ENCODE peak calls at places on chromosomes 5 and 9, in four cellular contexts. H is fibroblast of lung, F is HFFc6, W is GM12865. E is an unnamed sample.
A peak's percentile ranks its signal among the peaks of the same experiment; 100 is the strongest.

GRCh38 chr5:150499437-150499956 is 8.4 kb upstream of the NDST1 start:
- DNase-seq in W (peak; percentile 23), H (no peak), F (no peak), E (no peak)

GRCh38 chr5:178235600-178235998 is 3.0 kb upstream of the PHYKPL start:
- DNase-seq in F (no peak), W (no peak), H (no peak), E (no peak)

GRCh38 chr9:113497051-113497450 is 33.5 kb downstream of the RGS3 start:
- DNase-seq in F (no peak), H (no peak), W (no peak), E (no peak)

GRCh38 chr9:127875306-127875966 is 2.0 kb downstream of the AK1 start:
- DNase-seq in F (peak; percentile 24), W (no peak), H (peak; percentile 80), E (no peak)

GRCh38 chr9:99368341-99369326 is 146.6 kb downstream of the SEC61B start:
- DNase-seq in W (peak; percentile 35), H (peak; percentile 79), F (peak; percentile 67), E (no peak)

GRCh38 chr5:111563041-111563822 is 50.9 kb upstream of the STARD4 start:
- DNase-seq in F (peak; percentile 84), W (no peak), H (peak; percentile 98), E (no peak)

GRCh38 chr5:93723005-93723404 is 18.4 kb downstream of the POU5F2 start:
- DNase-seq in H (no peak), W (no peak), F (peak; percentile 33), E (peak; percentile 41)

GRCh38 chr9:135693265-135693664 is 6.0 kb downstream of the SOHLH1 start:
- DNase-seq in H (no peak), W (no peak), F (no peak), E (peak; percentile 17)

GRCh38 chr5:37774912-37775483 is 64.8 kb downstream of the GDNF start:
- DNase-seq in F (peak; percentile 57), H (peak; percentile 36), W (peak; percentile 61), E (peak; percentile 20)
- TF ChIP-seq CTCF in F (peak; percentile 99), H (peak; percentile 67), W (peak; percentile 58), E (peak; percentile 52)

GRCh38 chr5:68380071-68380470 is 164.5 kb downstream of the PIK3R1 start:
- DNase-seq in W (no peak), F (no peak), H (no peak), E (no peak)

GRCh38 chr5:68377733-68378132 is 162.2 kb downstream of the PIK3R1 start:
- DNase-seq in F (no peak), W (peak; percentile 71), H (no peak), E (no peak)

GRCh38 chr5:68376931-68377330 is 161.4 kb downstream of the PIK3R1 start:
- DNase-seq in H (no peak), F (no peak), W (no peak), E (peak; percentile 82)

GRCh38 chr5:68379275-68380026 is 163.9 kb downstream of the PIK3R1 start:
- DNase-seq in F (no peak), W (no peak), H (peak; percentile 7), E (no peak)

DNA sequence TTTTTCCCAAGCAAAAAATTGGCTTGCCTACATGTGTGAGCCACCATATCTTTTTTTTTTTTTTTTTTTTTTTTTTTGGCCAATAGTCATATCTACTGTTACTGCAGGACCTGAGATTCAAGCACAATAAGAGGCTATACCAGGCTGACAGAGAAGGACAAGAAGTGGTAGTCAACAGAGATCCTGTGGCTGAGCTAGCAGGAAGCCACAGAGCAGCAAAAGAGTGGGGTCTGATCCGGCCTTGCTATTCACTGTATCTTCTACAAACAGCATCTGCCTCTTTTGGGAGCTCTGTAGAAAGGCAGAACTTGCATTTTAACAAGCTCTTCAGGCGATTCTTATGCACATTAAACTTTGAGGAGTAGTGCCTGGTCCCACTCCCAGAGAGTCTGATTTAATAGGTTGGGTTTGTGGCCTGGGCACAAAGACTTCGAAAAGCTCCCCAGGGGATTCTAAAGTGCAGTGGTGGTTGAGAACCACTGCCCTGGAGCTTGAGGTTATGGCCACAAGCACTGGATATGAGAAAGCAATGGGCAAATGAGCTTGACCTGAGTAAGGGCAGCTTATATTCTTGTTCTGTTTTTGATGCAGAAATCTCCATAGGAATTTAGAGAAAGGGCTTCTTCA is 162.8 kb downstream of the PIK3R1 start:
- DNase-seq in W (peak; percentile 80), F (no peak), H (no peak), E (no peak)
- TF ChIP-seq CTCF in W (no peak), F (no peak), H (no peak), E (no peak)

DNA sequence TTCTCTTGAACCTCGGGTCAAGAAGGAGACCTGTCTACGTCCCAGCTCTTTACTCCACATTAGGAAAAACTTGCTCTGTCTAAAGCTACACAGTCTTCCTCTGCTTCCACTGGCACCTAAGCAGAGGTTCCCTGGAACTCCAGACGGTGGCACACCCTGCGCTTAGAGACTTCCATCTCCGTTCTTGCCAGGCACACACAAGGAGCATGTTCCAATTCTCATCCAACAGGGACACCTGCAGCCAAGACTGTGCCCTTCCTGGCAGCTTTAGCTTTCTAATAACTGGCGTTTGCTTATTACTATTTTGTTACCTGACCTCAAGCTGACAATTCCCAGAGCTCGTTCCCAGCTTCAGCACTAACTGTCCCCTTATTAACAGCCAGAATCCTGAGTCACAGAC is 16.0 kb downstream of the CAPSL start:
- DNase-seq in W (no peak), H (no peak), F (no peak), E (no peak)
- TF ChIP-seq CTCF in W (no peak), H (no peak), F (no peak), E (no peak)

GRCh38 chr9:110426052-110426709 is 88.5 kb upstream of the TXNDC8 start:
- DNase-seq in W (no peak), F (peak; percentile 33), H (peak; percentile 40), E (peak; percentile 47)
- TF ChIP-seq CTCF in W (no peak), F (peak; percentile 79), H (no peak), E (peak; percentile 35)

GRCh38 chr5:173204185-173204979 is 30.6 kb downstream of the NKX2-5 start:
- DNase-seq in F (peak; percentile 25), H (peak; percentile 12), W (peak; percentile 51), E (peak; percentile 67)
- TF ChIP-seq CTCF in F (peak; percentile 79), H (peak; percentile 37), W (peak; percentile 56), E (peak; percentile 66)

GRCh38 chr5:148306446-148306845 is 5.8 kb upstream of the SPINK7 start:
- DNase-seq in W (no peak), H (no peak), F (no peak), E (peak; percentile 7)
- TF ChIP-seq CTCF in W (no peak), H (no peak), F (no peak), E (no peak)

DNA sequence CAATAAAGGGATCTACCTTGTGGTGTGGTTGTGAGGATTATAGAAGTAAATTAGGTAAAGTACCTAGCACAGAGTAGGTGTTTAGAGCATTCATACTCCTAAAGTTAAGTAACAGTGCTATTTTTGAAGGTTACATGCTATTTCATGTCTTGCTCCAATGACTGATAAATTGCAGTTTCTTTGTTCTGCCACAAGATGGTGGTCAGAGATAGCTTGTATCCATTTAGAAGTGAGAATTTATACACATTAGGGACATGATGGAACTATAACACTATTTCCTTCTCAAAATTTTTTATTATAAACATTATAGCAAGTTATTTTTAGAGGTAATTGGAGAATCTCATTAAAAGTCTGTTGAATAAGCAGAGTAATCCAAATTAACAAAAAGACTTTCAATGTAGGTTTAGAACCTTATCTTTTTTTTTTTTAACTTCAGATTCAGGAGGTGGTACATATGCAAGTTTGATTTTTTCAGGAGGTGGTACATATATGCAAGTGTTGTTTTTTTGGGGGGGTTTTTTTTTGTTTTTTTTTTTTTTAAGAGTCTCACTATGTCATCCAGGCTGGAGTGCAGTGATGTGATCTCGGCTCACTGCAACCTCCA is 17.1 kb downstream of the MTREX start:
- DNase-seq in H (peak; percentile 51), W (peak; percentile 53), F (peak; percentile 46), E (peak; percentile 53)
- TF ChIP-seq CTCF in H (peak; percentile 36), W (peak; percentile 47), F (peak; percentile 81), E (peak; percentile 67)

DNA sequence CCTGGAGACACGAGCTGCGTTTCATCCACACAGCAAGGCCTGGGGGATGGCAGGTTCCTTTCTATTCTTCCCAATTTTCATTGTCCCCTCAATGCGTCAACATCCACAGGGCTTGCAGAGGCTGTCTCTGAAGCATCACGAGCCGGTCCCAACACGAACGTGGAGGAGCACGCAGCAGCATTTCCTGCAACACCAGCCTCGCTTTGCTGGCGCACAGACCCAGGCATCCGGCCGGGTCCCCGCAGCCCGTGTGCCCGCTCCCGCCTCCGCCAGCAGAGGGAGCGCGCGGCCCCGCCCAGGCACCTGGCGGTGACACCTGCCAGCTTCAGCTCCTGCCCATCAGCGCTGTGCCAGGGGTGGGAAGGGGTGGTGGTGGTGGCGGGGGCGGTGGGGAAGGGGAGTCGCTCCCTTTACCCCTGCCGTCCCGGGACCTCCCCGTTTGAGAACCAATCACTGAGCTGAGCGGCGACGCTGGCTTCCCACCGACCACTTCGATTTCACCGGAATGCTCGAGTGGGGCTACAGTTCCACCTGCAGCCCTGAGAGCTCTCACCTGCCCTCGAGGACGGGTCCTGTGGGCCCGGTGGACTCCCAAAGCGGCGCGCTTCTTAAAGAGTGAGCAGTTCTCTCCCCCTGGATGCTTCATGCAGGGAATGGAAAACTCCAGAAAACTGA is 464.5 kb downstream of the ICE1 start:
- DNase-seq in W (peak; percentile 56), F (no peak), H (no peak), E (no peak)
- TF ChIP-seq CTCF in W (peak; percentile 87), F (peak; percentile 35), H (no peak), E (no peak)

E was measured in MCF 10A.